ENCODE peak calls at places on chromosomes 16 and 17, in eight cellular contexts. E is AG10803, B is prostate gland, X is lower lobe of right lung, O is A549, P is MM.1S, K is choroid plexus epithelial cell, M is tibial artery. D is an unnamed sample.

GRCh38 chr16:59920054-59920453 is 1185.9 kb upstream of the GOT2 start:
- DNase-seq in B (no peak), M (no peak), K (no peak), O (no peak), P (no peak), E (no peak), X (no peak), D (no peak)

GRCh38 chr17:61803216-61803615 is 60.1 kb downstream of the BRIP1 start:
- DNase-seq in M (no peak), P (no peak), K (no peak), X (no peak), B (no peak), O (no peak), E (no peak), D (no peak)

GRCh38 chr16:77677129-77677528 is 45.2 kb upstream of the NUDT7 start:
- DNase-seq in K (no peak), E (peak), P (no peak), O (no peak), B (peak), M (no peak), X (no peak), D (no peak)

GRCh38 chr16:11989238-11990160 is 13.0 kb downstream of the SNX29 start:
- DNase-seq in M (no peak), K (no peak), P (no peak), X (no peak), O (no peak), E (no peak), B (no peak), D (no peak)

GRCh38 chr16:58378401-58378800 is 13.9 kb upstream of the GINS3 start:
- DNase-seq in K (no peak), P (no peak), E (no peak), O (no peak), M (no peak), B (no peak), X (no peak), D (no peak)

GRCh38 chr17:83171661-83172060 is 92.3 kb downstream of the METRNL start:
- DNase-seq in P (no peak), E (peak), X (no peak), K (no peak), O (no peak), M (no peak), B (no peak), D (no peak)

GRCh38 chr17:72518810-72519597 is 398.2 kb downstream of the SOX9 start:
- DNase-seq in O (peak), X (no peak), P (no peak), B (peak), E (no peak), M (no peak), K (no peak), D (no peak)

GRCh38 chr16:58837950-58838349 is 103.8 kb upstream of the GOT2 start:
- DNase-seq in P (no peak), X (no peak), O (no peak), E (no peak), B (no peak), M (no peak), K (no peak), D (no peak)

GRCh38 chr17:6981426-6981825 is 14.4 kb upstream of the ALOX12 start:
- DNase-seq in O (no peak), B (no peak), P (peak), K (no peak), E (no peak), M (no peak), X (no peak), D (no peak)

GRCh38 chr17:34025179-34025551 is 229.9 kb upstream of the CCL2 start:
- DNase-seq in B (no peak), P (peak), O (no peak), E (no peak), K (no peak), M (no peak), X (no peak), D (no peak)

GRCh38 chr17:28086519-28086918 is 44.0 kb downstream of the NLK start:
- DNase-seq in K (peak), P (no peak), B (no peak), X (no peak), O (no peak), E (no peak), M (no peak), D (no peak)

GRCh38 chr17:80025140-80025539 is 10.5 kb downstream of the TBC1D16 start:
- DNase-seq in X (no peak), P (no peak), M (no peak), E (no peak), K (no peak), O (no peak), B (peak), D (no peak)

GRCh38 chr16:4263504-4264436 is 9.1 kb downstream of the TFAP4 start:
- DNase-seq in E (peak), P (no peak), O (peak), M (no peak), B (no peak), K (peak), X (peak), D (peak)

GRCh38 chr17:59165933-59166342 is 10.4 kb downstream of the PRR11 start:
- DNase-seq in O (peak), E (peak), X (no peak), P (peak), K (peak), M (no peak), B (no peak), D (peak)

GRCh38 chr16:69328854-69329316 is 1.5 kb downstream of the PDF start:
- DNase-seq in B (no peak), M (no peak), P (no peak), K (peak), X (no peak), E (peak), O (no peak), D (no peak)

GRCh38 chr17:61443475-61443882 is 8.7 kb upstream of the TBX4 start:
- DNase-seq in K (no peak), X (no peak), P (no peak), E (no peak), O (no peak), M (no peak), B (no peak), D (no peak)

GRCh38 chr16:82699711-82700495 is 73.1 kb downstream of the CDH13 start:
- DNase-seq in O (no peak), E (peak), P (no peak), B (peak), M (peak), K (peak), X (no peak), D (peak)

GRCh38 chr17:29582767-29583166 is 6.7 kb downstream of the GIT1 start:
- DNase-seq in M (no peak), P (no peak), X (no peak), K (no peak), B (no peak), O (no peak), E (no peak), D (no peak)

GRCh38 chr16:83653785-83654184 is 154.0 kb upstream of the HSBP1 start:
- DNase-seq in E (peak), O (no peak), P (no peak), X (no peak), B (no peak), M (no peak), K (peak), D (no peak)

GRCh38 chr17:9252525-9252924 is 231.2 kb downstream of the NTN1 start:
- DNase-seq in E (no peak), P (no peak), X (no peak), M (no peak), B (no peak), K (no peak), O (no peak), D (no peak)

GRCh38 chr17:45222273-45222993 is 748 bp downstream of the FMNL1 start:
- DNase-seq in E (no peak), K (no peak), P (peak), B (no peak), X (no peak), M (peak), O (no peak), D (no peak)

GRCh38 chr17:57107498-57108101 is 22.6 kb downstream of the AKAP1 start:
- DNase-seq in E (no peak), X (peak), K (peak), B (peak), M (no peak), P (no peak), O (no peak), D (no peak)

DNA sequence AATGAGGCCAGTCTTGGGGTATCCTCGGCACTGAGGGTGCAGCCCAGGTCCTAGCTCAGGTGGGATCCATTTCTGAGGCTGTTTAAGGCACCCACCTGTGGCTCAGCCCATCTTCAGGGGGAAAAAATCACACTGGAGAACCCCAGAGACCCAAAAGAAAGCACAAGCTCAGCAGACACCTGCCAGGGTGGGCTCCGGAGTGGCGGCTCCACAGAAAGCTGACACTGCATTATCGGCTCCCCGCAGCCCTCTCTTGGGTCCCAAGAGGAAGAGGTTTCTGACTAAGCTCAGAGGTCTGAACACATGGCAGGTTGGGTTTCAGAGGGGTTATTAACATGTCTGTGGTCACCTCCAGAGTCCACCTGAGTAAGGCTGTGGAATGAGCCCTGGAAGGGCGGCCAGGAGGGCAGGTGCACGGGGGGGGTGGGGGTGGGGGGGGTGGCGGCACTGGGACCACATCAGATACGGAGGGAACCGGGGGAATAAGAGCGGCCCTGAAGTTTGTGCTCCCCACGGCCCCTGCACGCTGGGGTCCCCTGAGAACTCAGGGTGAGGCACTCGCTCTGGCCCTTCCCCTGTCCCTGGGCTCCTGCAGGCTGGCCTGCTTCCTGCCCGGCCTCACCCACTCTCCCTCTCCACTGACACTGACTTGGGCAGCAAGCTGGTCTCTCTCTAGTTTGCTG is 79.5 kb downstream of the TIMM22 start:
- DNase-seq in O (no peak), M (no peak), P (peak), E (no peak), B (no peak), X (peak), K (no peak), D (no peak)
- H3K4me3 ChIP-seq in O (no peak), M (no peak), P (peak), E (no peak), B (no peak), X (no peak), K (no peak), D (no peak)

DNA sequence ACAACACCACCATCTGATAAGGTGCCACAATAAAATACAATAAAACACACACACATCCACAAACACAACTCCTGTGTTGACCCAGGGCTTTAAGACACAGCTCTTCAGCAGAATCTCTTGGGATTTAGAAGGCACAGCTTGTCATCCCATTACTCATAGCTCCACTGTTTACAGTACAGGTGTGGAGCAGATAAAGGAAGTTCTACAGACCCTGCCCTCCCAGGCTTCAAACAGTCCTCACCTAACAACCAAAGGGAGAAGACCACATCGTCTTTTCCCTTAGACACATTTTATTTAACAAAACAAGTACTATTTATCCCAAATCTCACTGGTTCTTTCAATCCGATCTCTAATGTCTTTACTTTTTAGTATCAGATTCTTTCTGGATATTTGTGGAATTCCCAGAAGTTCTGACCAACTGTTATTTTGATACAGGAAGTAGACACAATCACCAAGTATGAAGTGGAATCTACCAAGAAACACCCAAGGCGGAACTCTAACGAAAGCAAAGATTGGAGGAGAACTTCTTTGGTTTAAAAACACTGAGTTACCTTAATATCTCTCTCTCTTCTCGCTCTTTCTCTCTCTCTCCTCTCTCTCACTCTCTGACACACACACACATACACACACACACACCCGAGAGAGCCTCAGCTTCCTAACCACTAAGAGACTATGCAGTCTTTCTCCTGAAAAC is 46.1 kb downstream of the CYTH1 start:
- DNase-seq in M (no peak), O (no peak), X (no peak), K (no peak), E (no peak), P (peak), B (peak), D (no peak)
- H3K4me3 ChIP-seq in M (peak), O (peak), X (peak), K (no peak), E (peak), P (peak), B (peak), D (peak)

DNA sequence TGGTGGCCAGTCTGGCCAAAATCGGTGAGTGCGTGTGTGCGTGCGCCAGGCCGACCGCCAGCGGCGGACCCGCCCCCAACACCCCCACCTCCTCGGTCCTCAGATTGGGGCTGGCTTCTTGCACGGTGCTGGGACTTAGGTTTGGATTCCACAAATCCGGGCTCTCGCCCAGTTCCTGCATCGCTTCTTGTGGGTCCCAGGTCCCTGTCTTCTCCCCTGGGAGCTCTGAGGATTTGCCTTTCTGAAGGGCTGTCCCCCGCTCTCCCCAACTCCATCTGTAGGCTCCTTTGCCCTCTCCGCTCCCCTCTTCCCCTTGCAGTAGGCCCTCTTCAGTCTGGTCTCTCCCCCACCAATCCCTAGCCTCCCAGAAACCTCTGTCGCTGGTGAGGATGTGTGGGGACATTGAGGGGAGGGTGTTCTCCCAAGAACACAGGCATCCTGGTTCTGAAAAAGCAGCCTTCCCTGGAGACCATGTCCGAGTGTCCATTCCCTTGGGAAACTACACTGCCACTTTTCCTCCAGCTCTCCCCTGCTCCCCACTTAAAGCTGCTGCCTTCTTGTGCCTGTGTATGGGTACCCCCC is 490 bp downstream of the SLC9A5 start:
- DNase-seq in O (no peak), P (no peak), B (no peak), E (no peak), K (no peak), X (no peak), M (no peak), D (no peak)
- H3K4me3 ChIP-seq in O (peak), P (peak), B (peak), E (peak), K (peak), X (peak), M (peak), D (peak)

GRCh38 chr17:32009262-32009542 is 2.0 kb downstream of the LRRC37B start:
- DNase-seq in P (no peak), O (no peak), K (no peak), X (no peak), B (no peak), E (no peak), M (no peak), D (no peak)
- H3K4me3 ChIP-seq in P (no peak), O (no peak), K (no peak), X (peak), B (no peak), E (no peak), M (peak), D (peak)

GRCh38 chr16:49838361-49838638 is 17.6 kb downstream of the ZNF423 start:
- DNase-seq in O (no peak), P (no peak), E (no peak), B (no peak), X (no peak), M (no peak), K (no peak), D (no peak)

GRCh38 chr16:49836218-49836617 is 19.7 kb downstream of the ZNF423 start:
- DNase-seq in E (no peak), X (no peak), M (no peak), P (no peak), O (no peak), B (no peak), K (no peak), D (no peak)

GRCh38 chr16:49836668-49837067 is 19.2 kb downstream of the ZNF423 start:
- DNase-seq in O (no peak), M (peak), B (no peak), E (no peak), P (no peak), X (no peak), K (no peak), D (no peak)

GRCh38 chr16:49838639-49839461 is 17.1 kb downstream of the ZNF423 start:
- DNase-seq in K (no peak), O (no peak), M (no peak), B (no peak), X (no peak), E (no peak), P (no peak), D (no peak)

DNA sequence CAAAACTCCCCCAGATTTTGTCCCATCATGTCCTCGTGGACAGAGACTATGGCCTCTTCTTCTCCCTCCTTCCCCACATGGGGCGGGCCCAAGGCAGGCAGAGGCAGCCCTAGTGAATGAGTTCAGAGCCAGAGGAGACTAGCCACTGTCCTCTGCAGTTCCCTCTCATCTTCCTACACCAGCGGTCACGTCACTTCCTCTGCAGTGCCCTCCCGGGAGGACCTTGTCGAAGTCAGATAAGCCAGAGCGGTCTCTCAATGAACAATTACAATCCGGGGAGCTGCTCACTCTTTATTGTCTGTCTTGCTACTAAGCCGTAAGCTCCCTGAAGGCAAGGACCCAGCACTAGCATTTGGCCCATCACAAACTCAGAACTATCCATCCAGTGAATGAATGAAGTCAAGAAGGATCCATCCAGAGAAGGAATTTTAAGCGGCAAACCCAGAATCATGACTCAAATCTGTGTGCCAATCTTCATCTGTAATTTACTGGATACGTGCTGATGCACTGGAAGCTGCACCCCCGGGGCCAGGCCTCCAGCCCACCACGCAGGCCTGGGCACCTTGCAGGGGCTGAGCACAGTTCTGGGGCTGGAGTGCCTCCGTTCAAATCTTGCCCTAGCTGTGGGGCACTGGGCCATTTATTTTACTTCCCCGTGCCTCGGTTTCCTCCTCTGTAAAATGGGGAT is 18.1 kb downstream of the ZNF423 start:
- DNase-seq in P (no peak), O (no peak), B (no peak), K (no peak), M (no peak), X (no peak), E (no peak), D (no peak)
- H3K4me3 ChIP-seq in P (no peak), O (no peak), B (no peak), K (no peak), M (no peak), X (no peak), E (no peak), D (no peak)

GRCh38 chr17:3385869-3386816 is at the start of gene OR3A2:
- DNase-seq in P (no peak), E (no peak), M (no peak), B (no peak), K (no peak), O (no peak), X (no peak), D (no peak)
- H3K4me3 ChIP-seq in P (no peak), E (no peak), M (no peak), B (no peak), K (no peak), O (no peak), X (no peak), D (peak)

DNA sequence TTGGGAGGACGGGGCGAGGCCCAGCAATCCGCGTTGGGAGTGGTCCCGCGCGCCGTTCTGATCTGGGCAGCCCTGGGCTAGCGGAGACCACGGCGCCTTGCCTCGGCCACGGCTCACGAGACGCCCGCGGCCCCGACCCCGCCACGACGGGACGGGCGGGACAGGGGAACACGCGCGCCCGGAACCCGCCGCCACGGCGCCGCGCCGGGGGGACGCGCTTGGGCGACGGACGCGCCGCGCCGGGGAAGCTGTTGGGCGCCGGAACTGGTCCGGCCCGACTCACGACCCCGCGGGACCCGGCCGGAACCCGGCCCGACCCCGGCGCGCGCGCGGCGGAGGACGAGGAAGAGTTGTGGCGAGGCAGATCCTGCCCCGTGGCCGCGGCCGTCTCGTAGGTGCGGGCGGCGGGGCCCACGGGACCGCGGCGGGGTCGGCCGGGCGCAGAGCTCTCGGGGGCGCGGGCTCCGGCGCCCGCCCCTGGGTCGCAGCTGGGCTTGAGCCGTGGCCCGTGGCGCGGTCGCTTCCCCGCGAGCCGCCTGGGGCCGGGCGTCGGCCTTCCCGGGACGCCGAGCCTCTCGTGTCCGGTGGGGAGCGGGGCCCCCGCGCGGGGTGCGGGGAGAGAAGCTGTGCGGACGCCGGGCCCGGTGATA is at the start of gene ACSF3:
- DNase-seq in B (peak), M (peak), X (peak), K (peak), O (peak), E (peak), P (peak), D (peak)
- H3K4me3 ChIP-seq in B (peak), M (peak), X (peak), K (peak), O (peak), E (peak), P (peak), D (peak)

GRCh38 chr16:89248196-89249005 is 30.9 kb downstream of the ZNF778 start:
- DNase-seq in X (no peak), B (no peak), E (no peak), O (no peak), P (no peak), M (no peak), K (no peak), D (no peak)
- H3K4me3 ChIP-seq in X (peak), B (peak), E (no peak), O (peak), P (no peak), M (peak), K (no peak), D (peak)